ENCODE peak calls at places on chromosome 20, in four cellular contexts. O is psoas muscle, M is gastrocnemius medialis, I is cardiac muscle cell. D is an unnamed sample.

GRCh38 chr20:56945057-56945456 is 316.0 kb downstream of the TFAP2C start:
- DNase-seq in O (no peak), M (no peak), I (no peak), D (no peak)

GRCh38 chr20:32241807-32242206 is 34.1 kb downstream of the POFUT1 start:
- DNase-seq in O (no peak), M (no peak), I (no peak), D (no peak)

GRCh38 chr20:6185268-6185667 is 62.4 kb upstream of the FERMT1 start:
- DNase-seq in O (no peak), M (no peak), I (peak), D (no peak)

GRCh38 chr20:15700147-15700765 is 873.0 kb downstream of the KIF16B start:
- DNase-seq in O (no peak), M (no peak), I (no peak), D (no peak)

GRCh38 chr20:17557675-17558006 is 12.2 kb upstream of the DSTN start:
- DNase-seq in O (no peak), M (no peak), I (no peak), D (peak)

GRCh38 chr20:2379511-2380229 is 1.0 kb upstream of the TGM6 start:
- DNase-seq in O (no peak), M (no peak), I (no peak), D (no peak)

GRCh38 chr20:32539817-32540675 is 45.1 kb downstream of the NOL4L start:
- DNase-seq in O (no peak), M (no peak), I (no peak), D (no peak)

GRCh38 chr20:8867346-8867745 is 201.5 kb upstream of the PLCB4 start:
- DNase-seq in O (no peak), M (no peak), I (no peak), D (no peak)

GRCh38 chr20:18645196-18645745 is 57.4 kb downstream of the DTD1 start:
- DNase-seq in O (no peak), M (no peak), I (no peak), D (no peak)

GRCh38 chr20:34426026-34426425 is 63.0 kb downstream of the ITCH start:
- DNase-seq in O (no peak), M (no peak), I (no peak), D (peak)

GRCh38 chr20:16415079-16415478 is 158.2 kb downstream of the KIF16B start:
- DNase-seq in O (no peak), M (no peak), I (no peak), D (peak)

GRCh38 chr20:33180169-33180568 is 12.2 kb downstream of the BPIFA2 start:
- DNase-seq in O (no peak), M (no peak), I (no peak), D (no peak)

GRCh38 chr20:59666586-59666985 is 62.2 kb downstream of the PHACTR3 start:
- DNase-seq in O (no peak), M (no peak), I (no peak), D (no peak)

GRCh38 chr20:34215711-34216381 is 25.4 kb upstream of the ASIP start:
- DNase-seq in O (peak), M (peak), I (peak), D (peak)

GRCh38 chr20:14193885-14194284 is 143.5 kb downstream of the FLRT3 start:
- DNase-seq in O (no peak), M (no peak), I (no peak), D (no peak)
- TF ChIP-seq CTCF in O (no peak), M (no peak), I (no peak), D (no peak)

GRCh38 chr20:44807684-44808056 is 2.7 kb downstream of the RIMS4 start:
- DNase-seq in O (no peak), M (no peak), I (no peak), D (no peak)

GRCh38 chr20:44809380-44810060 is 826 bp downstream of the RIMS4 start:
- DNase-seq in O (no peak), M (no peak), I (no peak), D (no peak)

GRCh38 chr20:44810061-44810390 is 320 bp downstream of the RIMS4 start:
- DNase-seq in O (no peak), M (no peak), I (no peak), D (no peak)

GRCh38 chr20:44810391-44811149 is at the start of gene RIMS4:
- DNase-seq in O (no peak), M (no peak), I (peak), D (no peak)

GRCh38 chr20:44811150-44811685 is 872 bp upstream of the RIMS4 start:
- DNase-seq in O (no peak), M (no peak), I (no peak), D (no peak)
- H3K4me3 ChIP-seq in O (no peak), M (no peak), I (no peak), D (no peak)

GRCh38 chr20:25672659-25673058 is 24.0 kb downstream of the ZNF337 start:
- DNase-seq in O (no peak), M (no peak), I (no peak), D (no peak)

GRCh38 chr20:25675161-25675560 is 21.5 kb downstream of the ZNF337 start:
- DNase-seq in O (no peak), M (no peak), I (no peak), D (no peak)

GRCh38 chr20:25668446-25668845 is 28.2 kb downstream of the ZNF337 start:
- DNase-seq in O (no peak), M (no peak), I (no peak), D (no peak)

DNA sequence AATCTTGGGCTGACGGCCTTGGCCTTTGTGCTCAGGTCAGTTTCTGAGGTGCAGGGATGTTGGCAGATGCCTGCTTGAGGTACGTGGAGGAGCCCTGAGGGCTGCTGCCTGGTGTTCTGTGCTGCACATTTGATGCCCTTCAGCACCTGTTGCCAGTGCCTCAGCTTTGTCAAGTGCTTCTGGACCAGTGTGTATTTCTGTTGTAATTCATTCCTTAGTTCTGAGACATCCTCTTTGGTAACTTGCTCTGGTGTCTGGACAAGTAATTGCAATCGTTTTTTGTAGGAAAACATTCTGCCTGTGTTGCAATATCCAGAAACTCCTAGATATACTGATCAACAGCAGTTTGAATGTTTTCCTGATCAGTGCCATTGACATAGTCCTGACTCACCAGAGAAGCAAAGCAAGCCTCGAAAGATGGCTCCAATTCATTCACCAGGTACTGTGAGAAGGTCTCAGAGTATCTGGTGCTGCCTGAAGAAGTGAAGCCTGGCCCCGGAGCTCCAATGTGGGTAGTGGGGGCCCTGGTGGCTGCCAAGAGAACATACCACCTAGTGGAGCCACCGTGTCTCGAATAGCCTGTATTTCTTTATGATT is 26.7 kb downstream of the ZNF337 start:
- DNase-seq in O (no peak), M (no peak), I (peak), D (peak)
- TF ChIP-seq CTCF in O (no peak), M (no peak), I (no peak), D (peak)

GRCh38 chr20:63364801-63365585 is 3.8 kb upstream of the CHRNA4 start:
- DNase-seq in O (no peak), M (no peak), I (no peak), D (no peak)
- H3K4me3 ChIP-seq in O (no peak), M (no peak), I (no peak), D (no peak)

GRCh38 chr20:38934530-38934929 is 8.3 kb downstream of the FAM83D start:
- DNase-seq in O (no peak), M (no peak), I (no peak), D (no peak)

GRCh38 chr20:38937000-38937399 is 10.8 kb downstream of the FAM83D start:
- DNase-seq in O (no peak), M (no peak), I (no peak), D (no peak)

GRCh38 chr20:38935285-38935684 is 9.1 kb downstream of the FAM83D start:
- DNase-seq in O (no peak), M (no peak), I (no peak), D (peak)

GRCh38 chr20:38937978-38938473 is 11.8 kb downstream of the FAM83D start:
- DNase-seq in O (no peak), M (no peak), I (no peak), D (no peak)

DNA sequence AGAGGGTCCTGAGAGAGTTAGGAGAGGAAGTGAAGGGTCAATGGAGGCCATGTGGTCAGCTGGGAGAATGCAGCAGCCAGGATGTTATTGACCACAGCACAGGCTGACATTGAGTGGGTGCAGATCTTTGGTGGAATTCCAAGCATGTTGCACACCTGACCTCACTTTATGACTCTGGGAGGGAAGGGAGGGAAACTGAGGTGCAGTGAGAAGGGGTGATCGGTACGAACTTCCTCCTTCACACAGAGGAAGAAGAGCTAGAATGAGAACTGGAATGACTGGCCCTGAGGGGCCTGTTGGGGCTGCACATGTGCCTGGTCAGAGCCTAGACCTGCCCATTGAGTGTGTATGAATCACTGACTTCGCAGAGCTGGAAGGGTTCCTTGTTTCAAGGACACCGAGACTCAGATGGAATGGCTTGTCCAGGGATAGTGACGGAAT is 9.8 kb downstream of the FAM83D start:
- DNase-seq in O (no peak), M (no peak), I (no peak), D (peak)
- TF ChIP-seq CTCF in O (no peak), M (no peak), I (no peak), D (no peak)

GRCh38 chr20:20411841-20412240 is 43.9 kb downstream of the INSM1 start:
- DNase-seq in O (no peak), M (no peak), I (no peak), D (no peak)
- H3K4me3 ChIP-seq in O (no peak), M (no peak), I (no peak), D (no peak)

GRCh38 chr20:21681219-21681931 is 24.1 kb upstream of the PAX1 start:
- DNase-seq in O (peak), M (no peak), I (no peak), D (no peak)

GRCh38 chr20:21681932-21682318 is 23.5 kb upstream of the PAX1 start:
- DNase-seq in O (no peak), M (no peak), I (no peak), D (no peak)

GRCh38 chr20:21682576-21682975 is 22.9 kb upstream of the PAX1 start:
- DNase-seq in O (peak), M (no peak), I (peak), D (no peak)

DNA sequence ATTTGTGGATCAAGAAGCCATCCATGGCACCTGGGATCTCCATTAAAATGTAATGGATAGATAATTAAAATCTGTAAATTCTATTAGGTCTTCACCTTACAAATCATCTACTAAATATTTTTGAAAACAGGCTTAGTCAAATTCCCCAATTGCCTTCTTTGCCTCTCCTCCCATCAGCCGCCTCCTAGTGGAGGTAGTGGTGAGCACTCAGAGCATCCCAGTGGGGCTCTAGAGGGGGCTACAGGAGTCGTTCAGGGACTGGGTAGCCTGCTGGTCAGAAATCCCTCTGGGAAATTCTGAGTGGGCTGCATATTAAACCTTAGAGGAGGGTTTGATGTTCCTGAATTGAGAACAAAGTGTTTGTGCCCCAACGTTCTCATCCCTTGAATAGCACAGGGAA is 20.8 kb upstream of the PAX1 start:
- DNase-seq in O (no peak), M (no peak), I (no peak), D (no peak)
- TF ChIP-seq CTCF in O (no peak), M (no peak), I (no peak), D (no peak)

GRCh38 chr20:41248371-41249024 is 69.0 kb downstream of the ZHX3 start:
- DNase-seq in O (no peak), M (no peak), I (no peak), D (peak)
- H3K4me3 ChIP-seq in O (no peak), M (no peak), I (no peak), D (no peak)

GRCh38 chr20:62390306-62391164 is 3.6 kb downstream of the RPS21 start:
- DNase-seq in O (no peak), M (no peak), I (no peak), D (no peak)

GRCh38 chr20:62387993-62388635 is 1.2 kb downstream of the RPS21 start:
- DNase-seq in O (no peak), M (no peak), I (no peak), D (no peak)

GRCh38 chr20:62387219-62387913 is 463 bp downstream of the RPS21 start:
- DNase-seq in O (no peak), M (no peak), I (no peak), D (no peak)

GRCh38 chr20:62389601-62390087 is 2.7 kb downstream of the RPS21 start:
- DNase-seq in O (no peak), M (no peak), I (no peak), D (no peak)

DNA sequence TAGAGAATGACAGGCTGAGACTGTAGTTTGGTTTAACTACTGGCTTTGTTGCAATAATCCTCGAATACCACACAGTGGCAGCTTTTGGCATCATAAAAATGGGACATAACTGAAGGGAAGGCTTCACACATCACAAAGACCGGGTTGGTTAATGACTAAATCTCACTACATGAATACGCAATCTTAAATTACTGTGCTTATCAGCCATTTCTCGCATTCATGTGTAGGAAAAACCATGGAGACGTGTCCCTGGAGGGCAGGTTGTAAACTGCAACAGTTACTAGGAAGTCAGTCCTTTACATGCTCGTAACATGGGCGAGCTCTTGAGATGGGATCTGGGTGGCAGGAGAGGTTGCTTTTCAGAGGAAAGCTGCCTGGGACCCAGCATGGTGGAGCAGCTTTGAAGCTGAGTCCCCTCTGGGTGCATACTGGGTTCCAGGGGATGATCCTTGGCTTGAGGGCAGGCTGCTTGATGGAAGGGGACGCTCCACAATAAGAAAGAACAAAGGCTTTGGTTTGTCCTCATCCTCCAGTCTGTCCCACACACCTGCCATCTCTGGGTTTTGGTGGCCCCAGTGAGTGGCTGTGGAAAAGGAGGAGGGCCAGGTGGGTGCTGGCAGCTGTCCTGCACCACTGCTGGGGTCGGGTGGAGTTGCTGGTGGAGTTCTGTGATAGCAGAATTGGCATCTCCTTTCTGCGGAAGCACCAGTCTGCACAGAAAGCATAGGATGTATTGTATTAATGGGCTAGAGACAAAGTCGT is 2.1 kb downstream of the RPS21 start:
- DNase-seq in O (no peak), M (no peak), I (no peak), D (no peak)
- TF ChIP-seq CTCF in O (no peak), M (no peak), I (no peak), D (no peak)

GRCh38 chr20:49941456-49941855 is 5.3 kb downstream of the RNF114 start:
- DNase-seq in O (no peak), M (no peak), I (no peak), D (no peak)
- H3K4me3 ChIP-seq in O (peak), M (no peak), I (no peak), D (no peak)

D was measured in cardiac fibroblast.